ENCODE peak calls at places on chromosomes 11 and 22, in five cellular contexts. D, T, O, G and R are unnamed samples.

GRCh38 chr22:23772315-23773246 is at the start of gene MMP11:
- DNase-seq in T (no peak), O (no peak), G (no peak), D (no peak), R (peak)

GRCh38 chr11:61022311-61023085 is 51.0 kb downstream of the CD6 start:
- DNase-seq in G (no peak), D (no peak), T (no peak), O (no peak), R (no peak)

GRCh38 chr11:68969386-68969785 is 11.4 kb downstream of the MRGPRD start:
- DNase-seq in D (no peak), T (no peak), G (no peak), O (no peak), R (no peak)

GRCh38 chr11:72930011-72930410 is 115.8 kb downstream of the ATG16L2 start:
- DNase-seq in T (no peak), G (no peak), O (peak), D (no peak), R (no peak)

GRCh38 chr11:132866783-132867545 is 665.3 kb downstream of the OPCML start:
- DNase-seq in D (no peak), T (no peak), O (peak), G (no peak), R (no peak)

GRCh38 chr11:111306321-111306720 is 8.0 kb downstream of the POU2AF3 start:
- DNase-seq in G (no peak), O (no peak), T (no peak), D (no peak), R (no peak)

GRCh38 chr11:86116386-86116726 is 47.5 kb upstream of the PICALM start:
- DNase-seq in T (no peak), D (peak), G (peak), O (peak), R (no peak)

GRCh38 chr11:79705648-79706047 is 264.8 kb upstream of the TENM4 start:
- DNase-seq in O (no peak), D (no peak), T (no peak), G (no peak), R (no peak)

GRCh38 chr11:57160665-57161064 is 21.1 kb upstream of the LRRC55 start:
- DNase-seq in D (no peak), T (no peak), O (no peak), G (no peak), R (no peak)

GRCh38 chr11:132523929-132524328 is 1008.4 kb downstream of the OPCML start:
- DNase-seq in G (no peak), O (no peak), D (no peak), T (no peak), R (no peak)

GRCh38 chr11:62787005-62787759 is at the start of gene TMEM179B:
- DNase-seq in D (peak), G (peak), O (peak), T (peak), R (peak)

GRCh38 chr22:25057013-25057881 is 104.7 kb downstream of the KIAA1671 start:
- DNase-seq in G (no peak), D (peak), O (no peak), T (peak), R (peak)

GRCh38 chr11:100759856-100760255 is 72.8 kb downstream of the ARHGAP42 start:
- DNase-seq in T (no peak), O (no peak), D (no peak), G (no peak), R (no peak)

GRCh38 chr22:48669226-48669625 is 1158.4 kb downstream of the BRD1 start:
- DNase-seq in T (no peak), G (no peak), D (no peak), O (no peak), R (no peak)

GRCh38 chr11:359181-359714 is 10.1 kb upstream of the B4GALNT4 start:
- DNase-seq in T (no peak), O (no peak), D (no peak), G (no peak), R (peak)

GRCh38 chr11:74011360-74012071 is 2.6 kb upstream of the UCP3 start:
- DNase-seq in D (no peak), G (peak), T (no peak), O (peak), R (peak)

GRCh38 chr22:29661355-29661754 is 57.9 kb downstream of the NF2 start:
- DNase-seq in O (peak), G (no peak), D (no peak), T (no peak), R (no peak)

GRCh38 chr22:50016308-50016987 is 3.9 kb upstream of the IL17REL start:
- DNase-seq in O (no peak), T (no peak), G (no peak), D (no peak), R (no peak)

GRCh38 chr11:42085736-42086135 is 626.3 kb upstream of the LRRC4C start:
- DNase-seq in D (no peak), G (no peak), O (no peak), T (no peak), R (no peak)

GRCh38 chr11:122862091-122862490 is 20.5 kb upstream of the JHY start:
- DNase-seq in D (no peak), O (no peak), G (no peak), T (no peak), R (no peak)

GRCh38 chr22:25027552-25027951 is 75.0 kb downstream of the KIAA1671 start:
- DNase-seq in D (no peak), T (no peak), O (no peak), G (no peak), R (no peak)

GRCh38 chr11:35629914-35630313 is 11.7 kb downstream of the FJX1 start:
- DNase-seq in D (peak), T (peak), G (no peak), O (peak), R (no peak)

GRCh38 chr11:114614127-114614720 is 18.6 kb upstream of the NXPE4 start:
- DNase-seq in O (no peak), D (no peak), T (no peak), G (no peak), R (no peak)

GRCh38 chr11:134656861-134657540 is 245.0 kb upstream of the B3GAT1 start:
- DNase-seq in O (no peak), T (no peak), G (no peak), D (no peak), R (no peak)

GRCh38 chr22:40043086-40043485 is 48.3 kb downstream of the FAM83F start:
- DNase-seq in D (no peak), T (no peak), O (no peak), G (no peak), R (no peak)

GRCh38 chr11:64607381-64608259 is 16.6 kb downstream of the SLC22A12 start:
- DNase-seq in G (no peak), D (no peak), O (peak), T (no peak), R (no peak)

GRCh38 chr22:36256474-36256873 is 3.5 kb downstream of the APOL1 start:
- DNase-seq in O (peak), D (no peak), T (no peak), G (no peak), R (no peak)

GRCh38 chr11:115530752-115531151 is 26.5 kb upstream of the CADM1 start:
- DNase-seq in D (peak), T (no peak), O (no peak), G (no peak), R (no peak)

GRCh38 chr11:44083433-44083832 is 12.0 kb upstream of the EXT2 start:
- DNase-seq in G (no peak), O (no peak), D (no peak), T (no peak), R (no peak)

GRCh38 chr11:69542314-69543168 is 61.1 kb downstream of the LINC01488 start:
- DNase-seq in G (no peak), D (no peak), O (no peak), T (no peak), R (no peak)

GRCh38 chr11:47392546-47393162 is 14.3 kb upstream of the SPI1 start:
- DNase-seq in D (no peak), T (no peak), O (no peak), G (no peak), R (no peak)

GRCh38 chr11:107359701-107360100 is 97.9 kb downstream of the CWF19L2 start:
- DNase-seq in G (no peak), T (no peak), O (peak), D (no peak), R (peak)

GRCh38 chr11:108559340-108559739 is 34.2 kb downstream of the EXPH5 start:
- DNase-seq in D (no peak), O (peak), T (no peak), G (no peak), R (no peak)

GRCh38 chr22:49826603-49827306 is 918 bp downstream of the BRD1 start:
- DNase-seq in T (no peak), D (no peak), O (peak), G (no peak), R (no peak)

GRCh38 chr11:22461626-22462025 is 123.4 kb downstream of the SLC17A6 start:
- DNase-seq in G (no peak), D (no peak), O (peak), T (no peak), R (no peak)

GRCh38 chr22:45945621-45946020 is 31.3 kb downstream of the WNT7B start:
- DNase-seq in O (no peak), G (no peak), D (no peak), T (no peak), R (no peak)

GRCh38 chr11:65116370-65117205 is 913 bp downstream of the ZNHIT2 start:
- DNase-seq in O (peak), D (peak), T (no peak), G (no peak), R (no peak)

DNA sequence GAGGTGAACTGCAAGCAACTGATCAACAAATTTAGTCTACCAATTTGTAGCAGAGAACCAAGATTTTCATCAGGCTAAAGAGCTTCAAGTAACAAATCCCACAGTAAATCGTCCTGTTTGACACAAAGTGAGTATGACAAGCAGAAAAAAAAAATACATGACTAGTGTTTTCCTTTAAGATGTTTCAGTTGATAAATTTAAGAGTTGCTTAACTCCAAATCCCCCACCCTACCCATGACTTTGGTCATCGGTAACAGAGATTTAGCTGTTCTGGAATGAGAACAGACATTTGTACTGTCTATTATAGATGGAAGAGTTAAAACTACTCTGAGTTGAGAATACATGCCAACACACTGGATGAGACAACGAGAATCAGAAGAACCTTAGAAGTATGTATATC is 165.0 kb upstream of the MTMR2 start:
- DNase-seq in D (no peak), G (no peak), O (no peak), T (no peak), R (no peak)
- TF ChIP-seq SMC3 in D (no peak), G (no peak), O (no peak), T (no peak), R (no peak)

GRCh38 chr22:42857845-42858481 is 890 bp upstream of the ARFGAP3 start:
- DNase-seq in D (no peak), T (peak), G (no peak), O (no peak), R (no peak)
- TF ChIP-seq POLR2A in D (no peak), T (no peak), G (no peak), O (no peak), R (no peak)

GRCh38 chr11:27083241-27083640 is 42.6 kb downstream of the BBOX1 start:
- DNase-seq in G (no peak), D (no peak), T (no peak), O (no peak), R (no peak)

GRCh38 chr11:27083782-27084181 is 43.2 kb downstream of the BBOX1 start:
- DNase-seq in O (no peak), T (no peak), G (no peak), D (no peak), R (no peak)

GRCh38 chr11:27085115-27085514 is 44.5 kb downstream of the BBOX1 start:
- DNase-seq in T (no peak), D (no peak), O (no peak), G (no peak), R (no peak)

GRCh38 chr11:27085605-27086004 is 45.0 kb downstream of the BBOX1 start:
- DNase-seq in D (no peak), G (no peak), T (no peak), O (no peak), R (no peak)

DNA sequence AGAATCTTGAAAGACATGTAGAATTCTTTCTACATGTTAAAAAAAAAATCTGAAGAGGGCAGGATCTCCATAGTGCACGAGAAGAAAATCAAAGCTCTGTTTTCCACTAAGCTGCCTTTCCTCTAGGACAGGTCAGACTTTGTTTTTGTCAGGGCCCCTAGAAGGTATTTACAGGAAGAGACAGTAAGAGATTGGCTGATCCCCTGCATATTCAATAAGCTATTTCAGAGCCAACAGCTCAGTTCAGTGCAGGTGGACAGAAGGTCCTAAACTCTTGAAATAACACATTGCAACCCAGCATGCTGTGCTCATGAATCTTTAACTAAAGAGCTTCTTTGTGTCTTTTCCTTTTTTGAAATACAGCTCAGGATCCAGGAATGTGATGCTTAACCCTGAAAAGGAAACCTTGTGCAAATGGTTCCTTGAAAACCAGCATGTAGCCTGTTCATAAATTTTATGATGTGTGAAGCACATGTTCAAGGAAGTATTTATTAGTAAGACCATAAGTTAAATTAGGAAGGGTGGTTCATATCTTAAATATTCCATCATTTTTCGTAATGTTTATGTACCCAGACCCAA is 43.9 kb downstream of the BBOX1 start:
- DNase-seq in D (no peak), O (peak), G (no peak), T (no peak), R (no peak)
- TF ChIP-seq SMC3 in D (no peak), O (no peak), G (no peak), T (no peak), R (no peak)

GRCh38 chr22:19576460-19577421 is 52.5 kb upstream of the CLDN5 start:
- DNase-seq in D (no peak), G (no peak), T (no peak), O (peak), R (peak)
- TF ChIP-seq POLR2A in D (no peak), G (no peak), T (no peak), O (no peak), R (no peak)

GRCh38 chr11:88538088-88538487 is 200.6 kb upstream of the CTSC start:
- DNase-seq in T (no peak), G (no peak), O (peak), D (peak), R (no peak)

GRCh38 chr11:88534185-88534584 is 196.6 kb upstream of the CTSC start:
- DNase-seq in O (no peak), D (no peak), T (peak), G (no peak), R (no peak)

GRCh38 chr11:88537613-88538012 is 200.1 kb upstream of the CTSC start:
- DNase-seq in T (no peak), G (no peak), O (no peak), D (no peak), R (no peak)

GRCh38 chr11:88535266-88535665 is 197.7 kb upstream of the CTSC start:
- DNase-seq in O (peak), G (no peak), T (no peak), D (no peak), R (no peak)

GRCh38 chr11:88535916-88536547 is 198.5 kb upstream of the CTSC start:
- DNase-seq in T (peak), G (no peak), O (peak), D (peak), R (no peak)
- TF ChIP-seq SMC3 in T (no peak), G (no peak), O (no peak), D (no peak), R (no peak)

GRCh38 chr11:125379565-125380343 is 116.3 kb downstream of the FEZ1 start:
- DNase-seq in G (no peak), T (no peak), D (no peak), O (no peak), R (no peak)

GRCh38 chr11:125378083-125378482 is 118.0 kb downstream of the FEZ1 start:
- DNase-seq in D (no peak), G (no peak), T (no peak), O (no peak), R (no peak)

GRCh38 chr11:125376856-125377255 is 119.2 kb downstream of the FEZ1 start:
- DNase-seq in G (no peak), T (no peak), D (no peak), O (no peak), R (no peak)

GRCh38 chr11:125380756-125381445 is 115.2 kb downstream of the FEZ1 start:
- DNase-seq in D (no peak), G (no peak), O (no peak), T (no peak), R (no peak)

GRCh38 chr11:125378596-125378995 is 117.5 kb downstream of the FEZ1 start:
- DNase-seq in D (no peak), O (no peak), G (no peak), T (no peak), R (no peak)
- TF ChIP-seq POLR2A in D (no peak), O (no peak), G (no peak), T (no peak), R (no peak)